ENCODE peak calls at places on chromosomes 12 and 14, in four cellular contexts. R is transverse colon, N is mesothelial cell of epicardium, A is adrenal gland. U is an unnamed sample.

GRCh38 chr12:119710374-119710773 is 42.4 kb downstream of the PRKAB1 start:
- DNase-seq in A (no peak), R (no peak), N (no peak), U (no peak)

GRCh38 chr12:26239508-26240328 is 44.3 kb downstream of the SSPN start:
- DNase-seq in R (no peak), N (no peak), A (peak), U (no peak)

GRCh38 chr12:88057994-88058718 is 29.0 kb upstream of the C12orf50 start:
- DNase-seq in R (no peak), A (no peak), N (no peak), U (no peak)

GRCh38 chr12:103742349-103742784 is 98.7 kb downstream of the NT5DC3 start:
- DNase-seq in N (no peak), R (peak), A (peak), U (no peak)

GRCh38 chr14:74950795-74951442 is 4.5 kb downstream of the PGF start:
- DNase-seq in A (no peak), N (no peak), R (peak), U (no peak)

GRCh38 chr12:563250-563781 is 99.9 kb downstream of the NINJ2 start:
- DNase-seq in A (no peak), R (no peak), N (no peak), U (no peak)

GRCh38 chr14:94144765-94145164 is 15.4 kb upstream of the IFI27L2 start:
- DNase-seq in N (no peak), A (no peak), R (no peak), U (no peak)

GRCh38 chr12:24201258-24201970 is 251.9 kb upstream of the SOX5 start:
- DNase-seq in R (no peak), A (no peak), N (no peak), U (no peak)

GRCh38 chr12:25151476-25151875 is 43.5 kb downstream of the DNAI7 start:
- DNase-seq in R (peak), A (peak), N (peak), U (no peak)

GRCh38 chr12:87152084-87152483 is 877.1 kb downstream of the C12orf50 start:
- DNase-seq in A (no peak), N (no peak), R (no peak), U (no peak)

GRCh38 chr14:97065305-97066067 is 268.3 kb downstream of the VRK1 start:
- DNase-seq in N (no peak), A (no peak), R (no peak), U (no peak)

GRCh38 chr14:33636715-33637114 is 314.2 kb downstream of the EGLN3 start:
- DNase-seq in R (no peak), A (no peak), N (no peak), U (no peak)

GRCh38 chr14:94936901-94937321 is 167.0 kb upstream of the GSC start:
- DNase-seq in N (no peak), A (peak), R (peak), U (no peak)

GRCh38 chr12:110822821-110823415 is 23.9 kb upstream of the CCDC63 start:
- DNase-seq in N (no peak), R (no peak), A (no peak), U (no peak)

GRCh38 chr14:90739318-90740077 is 76.7 kb downstream of the TTC7B start:
- DNase-seq in R (no peak), A (no peak), N (no peak), U (no peak)

GRCh38 chr12:124774462-124775167 is 89.0 kb downstream of the SCARB1 start:
- DNase-seq in N (no peak), A (peak), R (peak), U (peak)

GRCh38 chr12:92139634-92140555 is 5.8 kb downstream of the BTG1 start:
- DNase-seq in A (no peak), R (no peak), N (no peak), U (no peak)

GRCh38 chr12:69910739-69911138 is 85.7 kb downstream of the MYRFL start:
- DNase-seq in R (no peak), N (no peak), A (no peak), U (no peak)

GRCh38 chr12:127401005-127401404 is 866.0 kb upstream of the TMEM132C start:
- DNase-seq in N (no peak), A (no peak), R (no peak), U (no peak)

GRCh38 chr14:21723431-21724045 is 49.9 kb upstream of the OR4E1 start:
- DNase-seq in N (no peak), R (peak), A (no peak), U (no peak)

GRCh38 chr12:98939926-98940325 is 294.8 kb downstream of the APAF1 start:
- DNase-seq in N (no peak), A (no peak), R (no peak), U (no peak)

GRCh38 chr12:92462049-92462448 is 240.7 kb upstream of the PLEKHG7 start:
- DNase-seq in N (no peak), A (peak), R (peak), U (no peak)

GRCh38 chr14:61720302-61720677 is 25.0 kb downstream of the HIF1A start:
- DNase-seq in A (no peak), N (no peak), R (no peak), U (no peak)

GRCh38 chr12:120234643-120235368 is 30.7 kb downstream of the PXN start:
- DNase-seq in R (peak), N (peak), A (peak), U (no peak)

GRCh38 chr14:73754911-73755360 is 40.8 kb upstream of the PNMA1 start:
- DNase-seq in R (peak), A (peak), N (no peak), U (no peak)

GRCh38 chr12:54933381-54933780 is 51.2 kb downstream of the TESPA1 start:
- DNase-seq in A (no peak), N (no peak), R (no peak), U (no peak)

GRCh38 chr12:32947203-32947795 is 50.7 kb upstream of the PKP2 start:
- DNase-seq in A (no peak), N (no peak), R (no peak), U (no peak)

GRCh38 chr14:88521818-88522217 is 33.0 kb downstream of the PTPN21 start:
- DNase-seq in A (no peak), N (no peak), R (no peak), U (no peak)

GRCh38 chr12:66744956-66745383 is 66.1 kb upstream of the GRIP1 start:
- DNase-seq in N (no peak), R (no peak), A (no peak), U (no peak)

GRCh38 chr12:130474599-130474998 is 136.9 kb downstream of the PIWIL1 start:
- DNase-seq in R (no peak), N (no peak), A (no peak), U (no peak)

GRCh38 chr12:26195641-26196423 is 459 bp downstream of the SSPN start:
- DNase-seq in N (peak), R (peak), A (peak), U (peak)

GRCh38 chr12:67751376-67751928 is 102.9 kb downstream of the DYRK2 start:
- DNase-seq in A (no peak), N (no peak), R (no peak), U (no peak)

GRCh38 chr12:47184813-47185212 is 105.1 kb upstream of the AMIGO2 start:
- DNase-seq in A (no peak), R (no peak), N (no peak), U (no peak)

GRCh38 chr14:68947802-68948201 is 31.3 kb downstream of the ACTN1 start:
- DNase-seq in A (peak), R (peak), N (no peak), U (no peak)

GRCh38 chr12:69274861-69275260 is 35.5 kb downstream of the CPSF6 start:
- DNase-seq in R (no peak), N (no peak), A (no peak), U (no peak)

GRCh38 chr14:54708982-54709381 is 142.1 kb downstream of the SAMD4A start:
- DNase-seq in A (no peak), R (no peak), N (no peak), U (no peak)

GRCh38 chr12:57340104-57340503 is 89.1 kb upstream of the STAC3 start:
- DNase-seq in R (peak), A (peak), N (peak), U (no peak)

DNA sequence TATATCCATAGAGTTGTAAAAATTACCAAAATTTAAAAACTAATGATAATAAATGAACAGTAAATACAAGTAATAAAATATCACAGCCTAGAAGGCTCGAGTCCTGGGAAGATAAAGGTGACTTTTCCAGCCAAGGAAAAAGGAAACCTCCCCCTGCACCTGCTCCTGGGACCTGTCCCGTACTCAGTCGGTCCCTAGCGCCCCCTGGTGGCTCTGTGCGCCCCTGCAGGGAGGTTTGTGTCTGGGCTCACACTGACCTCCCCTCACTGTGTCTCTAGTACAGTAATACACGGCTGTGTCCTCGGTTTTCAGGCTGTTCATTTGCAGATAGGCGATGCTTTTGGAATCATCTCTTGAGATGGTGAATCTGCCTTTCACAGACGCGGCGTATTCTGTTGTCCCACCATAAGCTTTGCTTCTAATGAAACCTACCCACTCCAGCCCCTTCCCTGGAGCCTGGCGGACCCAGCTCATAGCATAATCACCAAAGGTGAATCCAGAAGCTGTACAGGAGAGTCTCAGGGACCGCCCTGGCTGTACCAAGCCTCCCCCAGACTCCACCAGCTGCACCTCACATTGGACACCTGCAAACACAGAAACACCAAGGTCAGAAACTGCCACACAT is 1030.4 kb downstream of the TMEM121 start:
- DNase-seq in R (peak), N (no peak), A (peak), U (peak)
- TF ChIP-seq CTCF in R (peak), N (no peak), A (peak), U (peak)

DNA sequence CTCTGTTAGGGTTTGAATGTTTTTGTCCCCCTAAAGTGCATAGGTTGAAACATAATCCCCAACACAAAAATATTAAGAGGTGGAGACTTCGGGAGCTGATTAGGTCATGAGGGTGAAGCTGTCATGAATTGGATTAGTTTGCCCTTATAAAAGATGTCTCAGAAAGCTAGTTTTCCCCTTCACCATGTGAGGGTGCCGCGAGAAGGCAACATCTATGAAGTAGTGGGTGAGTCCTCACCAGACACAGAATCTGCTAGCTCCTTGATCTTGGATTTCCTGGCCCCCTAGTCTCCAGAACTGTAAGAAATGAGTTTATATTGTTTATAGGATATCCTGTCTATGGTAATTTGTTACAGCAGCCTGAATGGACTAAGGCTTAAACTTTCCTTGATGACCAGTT is 301.5 kb upstream of the ATP2B1 start:
- DNase-seq in R (no peak), A (no peak), N (no peak), U (no peak)
- TF ChIP-seq CTCF in R (no peak), A (no peak), N (no peak), U (no peak)

GRCh38 chr14:99683619-99684355 is at the start of gene CYP46A1:
- DNase-seq in R (peak), N (peak), A (peak), U (peak)
- TF ChIP-seq CTCF in R (no peak), N (no peak), A (no peak), U (no peak)

GRCh38 chr14:28746247-28746646 is 20.3 kb upstream of the FOXG1 start:
- DNase-seq in R (no peak), N (no peak), A (no peak), U (no peak)

GRCh38 chr14:28755198-28755794 is 11.3 kb upstream of the FOXG1 start:
- DNase-seq in N (no peak), A (no peak), R (no peak), U (no peak)

GRCh38 chr14:28755930-28756895 is 10.4 kb upstream of the FOXG1 start:
- DNase-seq in N (no peak), R (no peak), A (no peak), U (no peak)

GRCh38 chr14:28754209-28754985 is 12.2 kb upstream of the FOXG1 start:
- DNase-seq in A (peak), R (no peak), N (no peak), U (no peak)

DNA sequence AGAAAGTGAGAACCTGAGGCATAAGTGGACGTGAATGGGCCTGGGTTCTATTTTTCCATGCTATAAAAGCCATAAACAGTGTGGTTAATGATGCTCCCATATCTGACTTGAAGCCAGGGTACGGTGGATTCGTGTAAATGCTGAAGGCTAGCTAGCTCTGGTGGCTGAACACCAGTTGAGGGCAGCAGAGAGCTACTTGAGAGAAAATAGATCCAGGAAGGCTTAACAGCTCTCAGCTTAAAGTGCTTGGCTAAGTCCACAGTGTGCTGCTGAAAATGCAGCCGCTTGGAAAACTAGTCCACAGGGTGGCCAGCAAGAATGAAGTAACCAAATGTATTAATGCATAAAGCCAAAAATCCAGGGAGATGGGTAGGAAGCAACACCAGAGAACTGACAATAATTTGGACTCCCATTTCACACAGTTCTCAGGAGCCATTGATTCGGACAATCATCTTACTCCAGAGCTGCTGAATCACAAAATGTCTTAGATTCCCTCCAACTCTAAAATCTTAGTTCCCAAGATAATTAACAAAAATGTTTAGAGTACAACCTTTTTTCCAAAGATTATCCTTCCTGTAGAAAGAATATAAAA is 15.0 kb upstream of the FOXG1 start:
- DNase-seq in A (peak), R (no peak), N (no peak), U (no peak)
- TF ChIP-seq CTCF in A (peak), R (peak), N (peak), U (no peak)

DNA sequence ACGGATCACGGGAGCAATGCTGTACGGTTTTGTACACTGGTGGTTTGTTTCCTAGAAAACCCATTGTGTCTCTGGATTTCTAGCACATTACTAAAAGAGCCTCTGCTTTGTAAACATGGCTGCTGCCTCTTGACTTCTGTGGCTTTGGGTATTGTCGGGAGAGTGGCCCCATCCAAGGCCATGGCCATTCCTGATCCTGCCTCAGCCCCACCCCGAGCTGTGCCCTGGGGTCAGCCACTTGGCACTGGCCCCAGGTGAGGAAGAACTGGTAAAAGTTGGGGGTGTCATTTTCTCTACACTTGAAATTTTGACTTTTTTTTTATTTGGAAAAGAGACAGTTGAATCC is 36.5 kb downstream of the SLC8B1 start:
- DNase-seq in A (no peak), N (no peak), R (no peak), U (no peak)
- TF ChIP-seq CTCF in A (no peak), N (no peak), R (no peak), U (no peak)

DNA sequence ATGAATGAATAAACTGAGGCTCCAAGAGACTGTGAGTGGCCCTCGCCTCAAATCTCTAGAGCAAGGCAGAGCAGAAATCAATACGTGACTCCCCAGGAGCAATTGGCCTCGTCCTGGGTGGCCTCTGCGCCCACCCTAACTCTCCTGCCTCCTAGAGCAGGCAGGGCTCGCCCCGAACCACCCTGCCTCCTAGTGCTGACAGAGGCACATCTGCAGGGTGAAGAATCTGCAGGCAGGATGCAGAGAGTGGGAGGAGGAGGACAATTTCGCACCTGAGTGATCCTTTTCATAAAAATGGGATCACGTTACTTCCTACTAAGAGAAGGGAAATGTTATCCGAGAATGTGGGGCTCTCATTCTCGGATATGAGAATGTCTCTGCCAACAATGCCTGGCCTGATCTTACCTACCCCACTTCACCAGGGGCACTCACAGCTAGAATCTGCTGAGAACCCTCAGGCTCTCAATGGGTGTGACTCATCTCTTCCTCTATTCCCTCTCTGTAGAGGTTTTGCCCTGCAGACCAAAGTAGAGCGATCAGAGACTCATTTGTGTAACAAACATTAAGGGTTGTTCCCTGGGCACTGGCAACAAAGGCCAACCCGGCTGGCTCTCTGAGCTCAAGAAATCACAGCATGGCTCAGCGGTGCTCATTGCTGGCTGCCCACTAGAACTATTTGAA is 61.7 kb upstream of the BCL2L14 start:
- DNase-seq in A (no peak), N (no peak), R (no peak), U (no peak)
- TF ChIP-seq CTCF in A (no peak), N (no peak), R (no peak), U (no peak)

DNA sequence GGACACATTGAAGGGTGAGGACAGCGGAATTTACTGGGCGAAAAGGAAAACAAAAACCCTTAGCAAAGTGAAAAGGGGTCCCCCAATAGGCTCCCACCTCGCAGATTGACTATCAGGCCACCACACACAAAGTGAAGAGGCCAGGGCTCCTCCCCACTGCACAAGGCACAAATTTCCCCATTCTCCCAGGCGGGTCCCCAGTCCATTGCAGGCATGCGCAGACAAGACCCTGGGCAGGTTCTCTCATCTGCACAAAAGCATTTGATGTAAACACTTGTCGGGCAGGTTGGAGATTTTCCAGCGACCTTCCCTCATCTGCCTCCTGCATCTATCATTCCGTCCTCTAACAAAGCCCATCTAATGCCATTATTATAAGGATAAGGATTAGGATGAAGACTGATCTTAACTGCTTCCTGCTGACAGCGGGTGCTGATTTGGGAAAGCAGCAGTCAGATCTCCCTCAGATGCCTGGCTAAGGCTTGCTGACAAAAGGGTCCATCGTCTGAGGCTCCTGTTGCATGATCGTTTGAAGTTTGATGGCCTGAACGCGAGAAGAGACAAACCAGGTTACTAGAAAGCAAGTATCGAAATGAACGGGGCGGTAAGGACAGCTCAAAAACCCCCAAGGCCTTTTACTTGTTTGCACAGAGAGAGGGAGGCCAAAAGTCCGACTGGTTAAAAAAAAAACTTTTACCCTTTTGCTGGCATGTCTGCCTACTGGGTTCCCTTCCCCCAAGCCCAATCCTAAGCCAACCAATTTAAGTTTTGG is 14.4 kb downstream of the ASCL4 start:
- DNase-seq in A (no peak), R (no peak), N (no peak), U (no peak)
- TF ChIP-seq CTCF in A (no peak), R (no peak), N (no peak), U (no peak)